ENCODE peak calls at places on chromosome 17, in six cellular contexts. One of them, this sample, is unnamed.
A peak's percentile ranks its signal among the peaks of the same experiment; 100 is the strongest.

GRCh38 chr17:40547079-40547784 is 18.0 kb downstream of the CCR7 start:
- DNase-seq in GM12865: peak; percentile 77
- DNase-seq in NCI-H1436 treated with DMSO at 0.1 percent for 48 hours: peak; percentile 95
- DNase-seq in GM13976: no peak
- DNase-seq in stimulated activated CD4-positive, alpha-beta T cell treated with anti-CD3 and anti-CD28 coated beads, TNF-alpha, amount 100 ng/mL, for 1 hour: no peak
- DNase-seq in iris pigment epithelial cell: no peak
- DNase-seq in this sample: no peak

GRCh38 chr17:77867976-77868713 is 90.4 kb upstream of the TNRC6C start:
- DNase-seq in GM12865: no peak
- DNase-seq in NCI-H1436 treated with DMSO at 0.1 percent for 48 hours: no peak
- DNase-seq in GM13976: no peak
- DNase-seq in stimulated activated CD4-positive, alpha-beta T cell treated with anti-CD3 and anti-CD28 coated beads, TNF-alpha, amount 100 ng/mL, for 1 hour: no peak
- DNase-seq in iris pigment epithelial cell: no peak
- DNase-seq in this sample: no peak

GRCh38 chr17:29115906-29116651 is 64.1 kb downstream of the MYO18A start:
- DNase-seq in GM12865: peak; percentile 44
- DNase-seq in NCI-H1436 treated with DMSO at 0.1 percent for 48 hours: peak; percentile 37
- DNase-seq in GM13976: peak; percentile 68
- DNase-seq in stimulated activated CD4-positive, alpha-beta T cell treated with anti-CD3 and anti-CD28 coated beads, TNF-alpha, amount 100 ng/mL, for 1 hour: no peak
- DNase-seq in iris pigment epithelial cell: peak; percentile 45
- DNase-seq in this sample: no peak

GRCh38 chr17:58318065-58318481 is 10.5 kb downstream of the TSPOAP1 start:
- DNase-seq in GM12865: no peak
- DNase-seq in NCI-H1436 treated with DMSO at 0.1 percent for 48 hours: no peak
- DNase-seq in GM13976: no peak
- DNase-seq in stimulated activated CD4-positive, alpha-beta T cell treated with anti-CD3 and anti-CD28 coated beads, TNF-alpha, amount 100 ng/mL, for 1 hour: no peak
- DNase-seq in iris pigment epithelial cell: no peak
- DNase-seq in this sample: no peak

GRCh38 chr17:33501185-33501584 is 208.1 kb upstream of the ASIC2 start:
- DNase-seq in GM12865: no peak
- DNase-seq in NCI-H1436 treated with DMSO at 0.1 percent for 48 hours: no peak
- DNase-seq in GM13976: no peak
- DNase-seq in stimulated activated CD4-positive, alpha-beta T cell treated with anti-CD3 and anti-CD28 coated beads, TNF-alpha, amount 100 ng/mL, for 1 hour: no peak
- DNase-seq in iris pigment epithelial cell: no peak
- DNase-seq in this sample: no peak

GRCh38 chr17:75515523-75516254 is at the start of gene CASKIN2:
- DNase-seq in GM12865: peak; percentile 82
- DNase-seq in NCI-H1436 treated with DMSO at 0.1 percent for 48 hours: peak; percentile 62
- DNase-seq in GM13976: peak; percentile 95
- DNase-seq in stimulated activated CD4-positive, alpha-beta T cell treated with anti-CD3 and anti-CD28 coated beads, TNF-alpha, amount 100 ng/mL, for 1 hour: peak; percentile 76
- DNase-seq in iris pigment epithelial cell: peak; percentile 76
- DNase-seq in this sample: peak; percentile 92

GRCh38 chr17:38454528-38454927 is 26.3 kb downstream of the ARHGAP23 start:
- DNase-seq in GM12865: no peak
- DNase-seq in NCI-H1436 treated with DMSO at 0.1 percent for 48 hours: no peak
- DNase-seq in GM13976: no peak
- DNase-seq in stimulated activated CD4-positive, alpha-beta T cell treated with anti-CD3 and anti-CD28 coated beads, TNF-alpha, amount 100 ng/mL, for 1 hour: no peak
- DNase-seq in iris pigment epithelial cell: peak; percentile 80
- DNase-seq in this sample: peak; percentile 88

GRCh38 chr17:948284-948852 is 31.2 kb downstream of the NXN start:
- DNase-seq in GM12865: no peak
- DNase-seq in NCI-H1436 treated with DMSO at 0.1 percent for 48 hours: no peak
- DNase-seq in GM13976: no peak
- DNase-seq in stimulated activated CD4-positive, alpha-beta T cell treated with anti-CD3 and anti-CD28 coated beads, TNF-alpha, amount 100 ng/mL, for 1 hour: no peak
- DNase-seq in iris pigment epithelial cell: peak; percentile 56
- DNase-seq in this sample: no peak